ENCODE peak calls at places on chromosomes 13 and 19, in four cellular contexts. One of them, this sample, is unnamed.

GRCh38 chr19:46371371-46371901 is 24.5 kb downstream of the PPP5C start:
- DNase-seq in GM12878: no peak
- DNase-seq in GM12891: no peak
- DNase-seq in K562: no peak
- DNase-seq in this sample: no peak

GRCh38 chr19:12838893-12839656 is 760 bp downstream of the MAST1 start:
- DNase-seq in GM12891: no peak
- DNase-seq in K562: no peak
- DNase-seq in GM12878: no peak
- DNase-seq in this sample: no peak

GRCh38 chr19:19654441-19654840 is 9.0 kb downstream of the ATP13A1 start:
- DNase-seq in GM12891: peak
- DNase-seq in GM12878: no peak
- DNase-seq in K562: no peak
- DNase-seq in this sample: no peak

GRCh38 chr19:44050740-44051653 is 839 bp upstream of the ZNF223 start:
- DNase-seq in K562: no peak
- DNase-seq in GM12891: no peak
- DNase-seq in GM12878: no peak
- DNase-seq in this sample: peak

GRCh38 chr13:25738797-25739196 is 313.0 kb downstream of the SHISA2 start:
- DNase-seq in K562: no peak
- DNase-seq in GM12891: no peak
- DNase-seq in GM12878: no peak
- DNase-seq in this sample: no peak

GRCh38 chr19:7602240-7602934 is 6.7 kb downstream of the CAMSAP3 start:
- DNase-seq in K562: peak
- DNase-seq in GM12891: no peak
- DNase-seq in GM12878: no peak
- DNase-seq in this sample: no peak

GRCh38 chr19:35006999-35007365 is 6.9 kb downstream of the GRAMD1A start:
- DNase-seq in K562: no peak
- DNase-seq in GM12891: no peak
- DNase-seq in GM12878: no peak
- DNase-seq in this sample: no peak

GRCh38 chr19:29815231-29815630 is 3.4 kb downstream of the CCNE1 start:
- DNase-seq in GM12878: peak
- DNase-seq in GM12891: no peak
- DNase-seq in K562: no peak
- DNase-seq in this sample: no peak

GRCh38 chr13:25281937-25282332 is 5.4 kb downstream of the MTMR6 start:
- DNase-seq in K562: no peak
- DNase-seq in GM12878: no peak
- DNase-seq in GM12891: no peak
- DNase-seq in this sample: no peak

GRCh38 chr13:31069808-31070544 is 91.7 kb downstream of the HSPH1 start:
- DNase-seq in GM12891: no peak
- DNase-seq in K562: no peak
- DNase-seq in GM12878: no peak
- DNase-seq in this sample: no peak

GRCh38 chr13:31074750-31075149 is 87.0 kb downstream of the HSPH1 start:
- DNase-seq in GM12891: no peak
- DNase-seq in GM12878: no peak
- DNase-seq in K562: no peak
- DNase-seq in this sample: no peak

GRCh38 chr13:31072041-31072440 is 89.7 kb downstream of the HSPH1 start:
- DNase-seq in GM12878: no peak
- DNase-seq in K562: no peak
- DNase-seq in GM12891: no peak
- DNase-seq in this sample: no peak

DNA sequence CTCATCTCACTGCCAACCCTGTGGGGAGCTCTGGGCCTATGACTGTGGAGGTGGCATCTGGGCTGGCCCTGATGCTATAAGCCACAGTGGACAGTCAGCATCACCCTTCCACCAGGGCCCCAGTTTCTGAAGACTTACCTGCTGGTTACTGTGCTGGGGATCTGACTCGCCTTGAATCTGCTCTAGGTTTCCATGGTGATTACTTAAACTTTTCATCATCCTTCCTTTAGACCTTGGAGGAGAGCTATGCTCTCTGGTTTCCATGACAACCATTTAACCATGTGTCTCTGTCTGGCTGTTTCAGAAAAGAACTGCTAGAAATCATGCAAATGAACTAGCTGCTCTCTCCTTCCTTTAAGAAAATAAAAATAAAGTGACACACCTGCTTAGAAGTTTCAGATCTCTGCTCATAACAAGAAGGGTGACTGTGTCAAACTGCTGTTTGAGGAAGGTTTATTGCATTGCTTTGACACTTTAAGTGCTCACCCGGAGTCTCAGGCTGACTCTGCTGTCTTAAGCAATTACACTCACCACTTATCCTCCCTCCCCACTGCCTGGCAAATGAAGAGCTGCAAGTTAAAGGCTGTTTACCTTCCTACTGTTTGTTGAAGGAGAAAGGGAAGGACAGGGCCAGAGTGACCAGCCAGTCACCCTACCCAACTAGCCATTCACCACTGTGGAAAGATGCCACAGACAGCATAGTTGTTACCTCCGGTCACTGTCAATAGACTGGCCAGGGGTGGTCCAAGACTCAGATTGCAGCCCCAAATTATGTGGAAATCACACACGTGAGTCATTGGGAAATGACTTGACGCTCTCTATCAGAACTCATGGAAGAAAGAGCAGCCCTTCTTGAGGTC is 87.6 kb downstream of the HSPH1 start:
- DNase-seq in K562: no peak
- DNase-seq in GM12891: peak
- DNase-seq in GM12878: peak
- DNase-seq in this sample: no peak
- TF ChIP-seq SPI1 in K562: no peak
- TF ChIP-seq SPI1 in GM12891: no peak
- TF ChIP-seq SPI1 in GM12878: no peak
- TF ChIP-seq SPI1 in this sample: no peak

DNA sequence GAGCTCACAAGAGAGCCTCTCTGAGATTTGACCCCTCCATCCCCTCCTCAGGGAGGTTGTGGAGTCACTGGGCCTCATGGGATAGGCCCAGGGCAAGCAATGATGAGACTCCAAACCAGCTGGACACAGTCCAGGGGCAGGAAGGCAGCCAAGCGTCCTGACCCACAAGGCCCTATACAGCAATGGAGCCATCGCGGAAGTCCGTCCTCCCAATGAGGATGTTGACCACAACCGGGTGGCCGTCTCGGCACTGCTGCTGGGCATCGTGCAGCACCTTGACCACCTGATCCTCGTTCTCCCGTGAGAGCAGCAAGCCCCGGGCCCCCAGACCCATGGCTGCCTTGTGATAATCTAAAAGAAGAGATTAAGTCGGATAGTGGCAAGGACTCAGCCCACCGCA is 7.9 kb downstream of the SYDE1 start:
- DNase-seq in K562: no peak
- DNase-seq in GM12878: no peak
- DNase-seq in GM12891: no peak
- DNase-seq in this sample: no peak
- TF ChIP-seq POLR2AphosphoS5 in K562: no peak
- TF ChIP-seq POLR2AphosphoS5 in GM12878: no peak
- TF ChIP-seq POLR2AphosphoS5 in GM12891: no peak
- TF ChIP-seq POLR2AphosphoS5 in this sample: no peak

GRCh38 chr13:76641056-76641455 is 245.1 kb downstream of the KCTD12 start:
- DNase-seq in GM12891: no peak
- DNase-seq in GM12878: no peak
- DNase-seq in K562: no peak
- DNase-seq in this sample: no peak
- TF ChIP-seq SPI1 in GM12891: no peak
- TF ChIP-seq SPI1 in GM12878: no peak
- TF ChIP-seq SPI1 in K562: no peak
- TF ChIP-seq SPI1 in this sample: no peak

GRCh38 chr19:1873524-1874473 is 10.4 kb upstream of the KLF16 start:
- DNase-seq in K562: peak
- DNase-seq in GM12891: no peak
- DNase-seq in GM12878: no peak
- DNase-seq in this sample: peak
- TF ChIP-seq POLR2AphosphoS5 in K562: no peak
- TF ChIP-seq POLR2AphosphoS5 in GM12891: no peak
- TF ChIP-seq POLR2AphosphoS5 in GM12878: no peak
- TF ChIP-seq POLR2AphosphoS5 in this sample: peak

GRCh38 chr13:103788061-103788652 is 721.9 kb upstream of the SLC10A2 start:
- DNase-seq in GM12878: no peak
- DNase-seq in K562: no peak
- DNase-seq in GM12891: no peak
- DNase-seq in this sample: no peak
- TF ChIP-seq SPI1 in GM12878: no peak
- TF ChIP-seq SPI1 in K562: no peak
- TF ChIP-seq SPI1 in GM12891: no peak
- TF ChIP-seq SPI1 in this sample: no peak

DNA sequence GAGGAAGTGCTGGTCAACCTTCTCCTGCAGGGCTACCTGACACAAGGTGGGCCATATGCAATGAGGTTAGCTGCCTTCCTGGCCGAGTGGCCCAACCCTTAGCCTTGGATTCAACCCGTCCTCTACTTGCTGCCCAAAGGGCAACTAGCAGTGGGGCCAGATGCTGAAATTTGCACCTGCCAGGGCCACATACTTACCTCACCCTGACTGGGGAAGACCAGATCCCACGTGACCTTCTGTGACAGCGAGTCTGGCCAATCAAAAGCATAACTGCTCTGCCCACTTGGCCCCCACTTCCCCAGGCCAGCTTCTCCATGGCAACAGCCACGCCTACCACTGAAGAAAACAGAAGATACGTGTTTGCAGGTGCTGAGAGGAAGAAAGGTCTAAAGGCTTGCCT is 10.9 kb downstream of the PEG3 start:
- DNase-seq in K562: no peak
- DNase-seq in GM12878: no peak
- DNase-seq in GM12891: no peak
- DNase-seq in this sample: no peak
- TF ChIP-seq POLR2AphosphoS5 in K562: no peak
- TF ChIP-seq POLR2AphosphoS5 in GM12878: no peak
- TF ChIP-seq POLR2AphosphoS5 in GM12891: no peak
- TF ChIP-seq POLR2AphosphoS5 in this sample: no peak

This sample was measured in HL-60.